ENCODE peak calls at places on chromosomes 6 and 20, in six cellular contexts. K is GM12865, U is brain microvascular endothelial cell, E is choroid plexus epithelial cell, B is Panc1, N is ovary. P is an unnamed sample.

GRCh38 chr6:150346346-150346745 is 22.5 kb upstream of the IYD start:
- DNase-seq in K (no peak), U (no peak), E (peak), B (no peak), N (no peak), P (peak)

GRCh38 chr20:49790077-49790798 is 22.4 kb upstream of the SLC9A8 start:
- DNase-seq in K (no peak), U (peak), E (peak), B (no peak), N (peak), P (no peak)

GRCh38 chr6:117373211-117373813 is 52.4 kb downstream of the ROS1 start:
- DNase-seq in K (no peak), U (no peak), E (no peak), B (no peak), N (no peak), P (no peak)

GRCh38 chr6:125307150-125307838 is 5.5 kb upstream of the HDDC2 start:
- DNase-seq in K (no peak), U (peak), E (peak), B (no peak), N (no peak), P (peak)

GRCh38 chr6:13846841-13847240 is 32.5 kb upstream of the MCUR1 start:
- DNase-seq in K (no peak), U (no peak), E (no peak), B (no peak), N (no peak), P (no peak)

GRCh38 chr6:128807577-128807976 is 75.4 kb upstream of the LAMA2 start:
- DNase-seq in K (peak), U (no peak), E (peak), B (peak), N (no peak), P (no peak)

GRCh38 chr20:49045440-49046086 is 549 bp upstream of the CSE1L start:
- DNase-seq in K (peak), U (no peak), E (no peak), B (no peak), N (no peak), P (no peak)

GRCh38 chr6:123965894-123966293 is 162.2 kb downstream of the NKAIN2 start:
- DNase-seq in K (no peak), U (no peak), E (peak), B (no peak), N (no peak), P (no peak)

GRCh38 chr20:61315319-61315718 is 63.3 kb downstream of the CDH4 start:
- DNase-seq in K (no peak), U (no peak), E (no peak), B (no peak), N (no peak), P (no peak)

GRCh38 chr6:25026723-25027122 is 91.0 kb upstream of the RIPOR2 start:
- DNase-seq in K (no peak), U (no peak), E (no peak), B (no peak), N (no peak), P (no peak)

GRCh38 chr6:35048631-35049083 is 92.5 kb downstream of the TCP11 start:
- DNase-seq in K (no peak), U (no peak), E (peak), B (no peak), N (peak), P (peak)

GRCh38 chr6:149974825-149975224 is 11.1 kb downstream of the ULBP1 start:
- DNase-seq in K (no peak), U (no peak), E (no peak), B (no peak), N (no peak), P (no peak)

GRCh38 chr6:56278186-56278585 is 30.8 kb upstream of the COL21A1 start:
- DNase-seq in K (no peak), U (no peak), E (peak), B (no peak), N (no peak), P (no peak)

GRCh38 chr6:19297880-19298279 is 539.3 kb upstream of the ID4 start:
- DNase-seq in K (no peak), U (no peak), E (no peak), B (no peak), N (no peak), P (no peak)

GRCh38 chr6:112086744-112087135 is 542 bp downstream of the TUBE1 start:
- DNase-seq in K (peak), U (peak), E (peak), B (no peak), N (no peak), P (no peak)

GRCh38 chr6:109508166-109508860 is 25.3 kb upstream of the ZBTB24 start:
- DNase-seq in K (no peak), U (no peak), E (no peak), B (no peak), N (no peak), P (no peak)

GRCh38 chr20:420169-420620 is 12.1 kb downstream of the RBCK1 start:
- DNase-seq in K (no peak), U (no peak), E (no peak), B (no peak), N (no peak), P (no peak)

GRCh38 chr6:65448806-65449397 is 258.1 kb downstream of the EYS start:
- DNase-seq in K (no peak), U (no peak), E (no peak), B (no peak), N (no peak), P (no peak)

GRCh38 chr20:58712823-58713731 is 20.5 kb downstream of the NPEPL1 start:
- DNase-seq in K (no peak), U (no peak), E (no peak), B (no peak), N (peak), P (no peak)

GRCh38 chr6:12348530-12349511 is 58.7 kb downstream of the EDN1 start:
- DNase-seq in K (no peak), U (peak), E (peak), B (peak), N (no peak), P (peak)

GRCh38 chr6:2764610-2765165 is 505 bp upstream of the WRNIP1 start:
- DNase-seq in K (peak), U (peak), E (peak), B (no peak), N (no peak), P (no peak)

GRCh38 chr20:25065625-25066338 is 7.8 kb upstream of the ACSS1 start:
- DNase-seq in K (peak), U (peak), E (peak), B (peak), N (peak), P (peak)

GRCh38 chr20:60249436-60249835 is 291.2 kb downstream of the CDH26 start:
- DNase-seq in K (no peak), U (peak), E (peak), B (peak), N (no peak), P (peak)

GRCh38 chr20:13681248-13682125 is 42.8 kb upstream of the TASP1 start:
- DNase-seq in K (peak), U (no peak), E (no peak), B (no peak), N (no peak), P (no peak)

GRCh38 chr6:150698421-150698820 is 98.7 kb downstream of the PLEKHG1 start:
- DNase-seq in K (no peak), U (no peak), E (no peak), B (no peak), N (no peak), P (no peak)

GRCh38 chr20:60050193-60050960 is 92.2 kb downstream of the CDH26 start:
- DNase-seq in K (no peak), U (no peak), E (no peak), B (no peak), N (no peak), P (no peak)

GRCh38 chr6:36289281-36290018 is 19.6 kb downstream of the PNPLA1 start:
- DNase-seq in K (no peak), U (no peak), E (no peak), B (no peak), N (no peak), P (no peak)

GRCh38 chr6:131159578-131159977 is 24.3 kb downstream of the AKAP7 start:
- DNase-seq in K (no peak), U (peak), E (peak), B (no peak), N (no peak), P (no peak)

GRCh38 chr6:146700078-146700686 is 101.4 kb downstream of the ADGB start:
- DNase-seq in K (peak), U (peak), E (peak), B (peak), N (peak), P (peak)

GRCh38 chr6:169326067-169326799 is 72.6 kb upstream of the THBS2 start:
- DNase-seq in K (no peak), U (peak), E (peak), B (peak), N (no peak), P (no peak)

GRCh38 chr20:33788351-33789049 is 22.6 kb upstream of the CHMP4B start:
- DNase-seq in K (no peak), U (no peak), E (no peak), B (no peak), N (no peak), P (no peak)

GRCh38 chr6:54717849-54718455 is 128.6 kb upstream of the FAM83B start:
- DNase-seq in K (peak), U (peak), E (peak), B (peak), N (peak), P (no peak)

GRCh38 chr6:16949696-16950095 is 152.2 kb upstream of the STMND1 start:
- DNase-seq in K (no peak), U (no peak), E (no peak), B (no peak), N (no peak), P (no peak)

GRCh38 chr20:1075564-1075963 is 42.8 kb upstream of the PSMF1 start:
- DNase-seq in K (peak), U (no peak), E (no peak), B (no peak), N (no peak), P (no peak)

GRCh38 chr6:117022774-117023173 is 145.7 kb downstream of the RFX6 start:
- DNase-seq in K (no peak), U (no peak), E (no peak), B (no peak), N (no peak), P (no peak)

GRCh38 chr6:139754898-139755754 is 380.7 kb upstream of the CITED2 start:
- DNase-seq in K (no peak), U (no peak), E (no peak), B (no peak), N (no peak), P (no peak)

GRCh38 chr6:92690997-92691599 is 728.3 kb downstream of the EPHA7 start:
- DNase-seq in K (no peak), U (no peak), E (peak), B (no peak), N (no peak), P (no peak)

GRCh38 chr20:31758521-31758920 is 19.4 kb downstream of the TPX2 start:
- DNase-seq in K (no peak), U (no peak), E (no peak), B (no peak), N (no peak), P (no peak)

GRCh38 chr6:127255286-127255685 is 11.4 kb upstream of the RNF146 start:
- DNase-seq in K (no peak), U (no peak), E (no peak), B (no peak), N (no peak), P (no peak)
- TF ChIP-seq CTCF in K (no peak), U (no peak), E (no peak), B (no peak), N (no peak), P (no peak)

DNA sequence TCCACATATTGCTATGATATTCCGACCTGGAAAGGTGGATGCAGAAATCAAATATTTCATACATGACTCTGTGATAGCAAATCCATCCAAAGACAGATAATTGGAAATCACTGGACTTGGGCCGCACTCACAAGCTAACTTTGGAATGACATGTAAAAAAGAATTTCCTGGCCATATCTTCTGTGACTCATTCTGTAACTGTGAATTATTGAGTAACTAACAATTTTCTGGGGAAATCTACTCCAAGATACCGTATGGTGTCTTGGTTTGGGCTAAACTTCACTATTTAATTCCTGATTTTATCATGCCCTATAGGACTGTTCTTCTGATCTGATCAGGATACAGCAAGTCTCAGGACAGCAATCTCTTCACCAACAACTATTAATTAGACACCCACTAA is 92.7 kb upstream of the LY86 start:
- DNase-seq in K (no peak), U (no peak), E (no peak), B (no peak), N (no peak), P (no peak)
- H3K4me3 ChIP-seq in K (no peak), U (no peak), E (no peak), B (no peak), N (no peak), P (no peak)

GRCh38 chr20:63641792-63642517 is 11.3 kb downstream of the STMN3 start:
- DNase-seq in K (peak), U (peak), E (peak), B (no peak), N (peak), P (peak)
- TF ChIP-seq CTCF in K (peak), U (peak), E (peak), B (no peak), N (peak), P (peak)

GRCh38 chr20:17808357-17808756 is 108.6 kb downstream of the BANF2 start:
- DNase-seq in K (no peak), U (peak), E (peak), B (no peak), N (peak), P (no peak)

GRCh38 chr20:17807670-17808069 is 107.9 kb downstream of the BANF2 start:
- DNase-seq in K (peak), U (peak), E (peak), B (no peak), N (no peak), P (no peak)

GRCh38 chr20:17806107-17806506 is 106.3 kb downstream of the BANF2 start:
- DNase-seq in K (no peak), U (no peak), E (no peak), B (no peak), N (no peak), P (no peak)

GRCh38 chr20:17808782-17809181 is 109.0 kb downstream of the BANF2 start:
- DNase-seq in K (no peak), U (no peak), E (no peak), B (no peak), N (peak), P (no peak)

GRCh38 chr20:17806739-17807441 is 107.1 kb downstream of the BANF2 start:
- DNase-seq in K (no peak), U (peak), E (peak), B (no peak), N (peak), P (no peak)
- H3K4me3 ChIP-seq in K (no peak), U (no peak), E (no peak), B (no peak), N (no peak), P (no peak)

GRCh38 chr6:164897523-164898094 is 411.8 kb downstream of the C6orf118 start:
- DNase-seq in K (no peak), U (no peak), E (no peak), B (no peak), N (no peak), P (no peak)
- TF ChIP-seq CTCF in K (no peak), U (no peak), E (no peak), B (peak), N (no peak), P (no peak)

GRCh38 chr20:3721912-3722311 is 9.5 kb upstream of the SIGLEC1 start:
- DNase-seq in K (no peak), U (no peak), E (no peak), B (no peak), N (no peak), P (no peak)
- H3K4me3 ChIP-seq in K (no peak), U (no peak), E (no peak), B (no peak), N (no peak), P (no peak)

GRCh38 chr6:74455786-74456185 is 750.1 kb downstream of the COL12A1 start:
- DNase-seq in K (no peak), U (no peak), E (no peak), B (no peak), N (no peak), P (no peak)
- TF ChIP-seq CTCF in K (no peak), U (no peak), E (no peak), B (no peak), N (no peak), P (no peak)

GRCh38 chr20:18724077-18724476 is 89.5 kb upstream of the SCP2D1 start:
- DNase-seq in K (no peak), U (no peak), E (no peak), B (no peak), N (no peak), P (no peak)
- H3K4me3 ChIP-seq in K (no peak), U (no peak), E (no peak), B (no peak), N (no peak), P (no peak)

P was measured in retinal pigment epithelial cell.